ENCODE peak calls at places on chromosomes 7 and 10, in five cellular contexts. E is HCT116, Z is spleen, L is sigmoid colon, Y is vagina. S is an unnamed sample.

GRCh38 chr10:29135318-29135717 is 153.6 kb upstream of the LYZL1 start:
- DNase-seq in E (no peak), L (no peak), Z (no peak), Y (no peak), S (no peak)

GRCh38 chr7:42911482-42912447 is at the start of gene C7orf25:
- DNase-seq in Y (peak), E (peak), Z (peak), L (peak), S (peak)

GRCh38 chr10:27783660-27784059 is 38.0 kb upstream of the MKX start:
- DNase-seq in E (peak), Z (no peak), L (no peak), Y (no peak), S (no peak)

GRCh38 chr7:52209658-52210057 is 825.8 kb upstream of the POM121L12 start:
- DNase-seq in Z (no peak), Y (no peak), L (no peak), E (no peak), S (no peak)

GRCh38 chr7:128455556-128456254 is at the start of gene HILPDA:
- DNase-seq in E (peak), L (peak), Z (peak), Y (peak), S (peak)

GRCh38 chr7:147547252-147547897 is 1043.2 kb upstream of the C7orf33 start:
- DNase-seq in E (no peak), Y (no peak), Z (no peak), L (no peak), S (no peak)

GRCh38 chr7:28483112-28483511 is 70.8 kb downstream of the CREB5 start:
- DNase-seq in E (no peak), L (no peak), Z (no peak), Y (no peak), S (no peak)

GRCh38 chr10:56551037-56551436 is 190.0 kb upstream of the ZWINT start:
- DNase-seq in Z (no peak), Y (no peak), E (no peak), L (no peak), S (no peak)

GRCh38 chr7:82562716-82563404 is 119.3 kb upstream of the CACNA2D1 start:
- DNase-seq in L (no peak), E (no peak), Y (no peak), Z (no peak), S (no peak)

GRCh38 chr7:137983308-137984008 is 18.4 kb downstream of the CREB3L2 start:
- DNase-seq in Y (no peak), E (no peak), Z (no peak), L (no peak), S (no peak)
- TF ChIP-seq POLR2AphosphoS5 in Y (no peak), E (no peak), Z (no peak), L (no peak), S (no peak)

GRCh38 chr10:91163709-91164474 is 56.6 kb upstream of the PCGF5 start:
- DNase-seq in E (peak), Y (peak), L (peak), Z (peak), S (peak)
- TF ChIP-seq POLR2A in E (no peak), Y (no peak), L (peak), Z (no peak), S (no peak)

DNA sequence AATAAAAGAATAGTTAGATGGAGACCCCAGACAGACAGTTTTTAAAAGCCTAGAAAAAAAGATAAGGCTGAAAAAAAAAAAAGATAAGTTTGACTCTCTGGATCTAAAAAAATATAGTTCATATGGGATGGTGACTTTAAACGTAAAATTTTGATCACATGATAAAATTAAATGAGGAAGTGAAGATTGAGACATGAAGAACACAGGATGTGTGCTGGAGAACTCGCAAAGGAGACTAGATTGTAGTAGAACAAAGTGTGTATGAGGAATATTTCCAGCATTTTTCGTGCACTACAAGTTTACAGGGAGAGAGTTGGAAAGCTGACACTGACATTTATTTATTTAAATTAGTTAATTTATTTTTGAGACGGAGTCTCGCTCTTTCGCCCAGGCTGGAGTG is 286.4 kb downstream of the PRPF18 start:
- DNase-seq in E (no peak), Y (no peak), Z (no peak), L (no peak), S (no peak)
- TF ChIP-seq POLR2AphosphoS5 in E (no peak), Y (no peak), Z (no peak), L (no peak), S (no peak)

GRCh38 chr10:132370426-132371340 is 26.3 kb upstream of the PWWP2B start:
- DNase-seq in L (no peak), Y (no peak), E (no peak), Z (peak), S (no peak)
- TF ChIP-seq POLR2A in L (no peak), Y (no peak), E (no peak), Z (no peak), S (no peak)

DNA sequence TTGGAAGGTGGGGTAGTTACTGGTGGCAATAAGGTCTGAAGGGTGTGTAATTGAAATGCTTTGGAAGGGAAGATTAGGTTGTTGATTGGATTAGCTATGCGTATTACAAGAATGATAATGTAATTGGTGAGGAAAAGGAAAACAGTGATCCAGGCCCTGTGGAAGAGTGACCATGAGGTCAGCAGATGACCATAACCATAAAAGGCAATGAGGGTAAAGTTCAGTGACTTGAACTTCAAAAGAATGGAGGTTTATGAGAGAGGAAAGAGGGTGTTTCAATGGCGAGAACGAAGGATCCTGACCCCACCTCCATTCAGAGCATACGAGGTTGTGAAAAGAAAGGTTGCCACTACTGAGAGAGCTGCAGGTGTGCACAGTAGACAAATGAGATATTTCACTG is 439.7 kb downstream of the CCSER2 start:
- DNase-seq in Z (no peak), Y (no peak), L (no peak), E (no peak), S (no peak)
- TF ChIP-seq POLR2AphosphoS5 in Z (no peak), Y (no peak), L (no peak), E (no peak), S (no peak)

GRCh38 chr7:1478480-1478879 is 19.2 kb upstream of the MICALL2 start:
- DNase-seq in Y (no peak), L (no peak), E (no peak), Z (no peak), S (no peak)
- TF ChIP-seq POLR2A in Y (no peak), L (no peak), E (no peak), Z (no peak), S (no peak)

GRCh38 chr7:134722786-134723322 is 56.6 kb upstream of the CALD1 start:
- DNase-seq in E (no peak), Z (no peak), Y (no peak), L (peak), S (no peak)

GRCh38 chr7:134718211-134718875 is 61.1 kb upstream of the CALD1 start:
- DNase-seq in L (no peak), Y (no peak), E (no peak), Z (no peak), S (no peak)

GRCh38 chr7:134724606-134725005 is 54.8 kb upstream of the CALD1 start:
- DNase-seq in L (no peak), Y (no peak), E (peak), Z (no peak), S (no peak)

GRCh38 chr7:134723904-134724303 is 55.5 kb upstream of the CALD1 start:
- DNase-seq in L (no peak), Y (no peak), E (no peak), Z (no peak), S (no peak)

GRCh38 chr7:134720091-134720935 is 59.1 kb upstream of the CALD1 start:
- DNase-seq in Y (no peak), L (no peak), Z (no peak), E (no peak), S (no peak)
- TF ChIP-seq POLR2AphosphoS5 in Y (no peak), L (peak), Z (no peak), E (no peak), S (no peak)

GRCh38 chr7:94284120-94284519 is 110.6 kb upstream of the COL1A2 start:
- DNase-seq in L (no peak), E (no peak), Y (no peak), Z (no peak), S (no peak)

GRCh38 chr7:94294471-94295131 is 100.1 kb upstream of the COL1A2 start:
- DNase-seq in Y (no peak), E (no peak), Z (no peak), L (no peak), S (no peak)

GRCh38 chr7:94286111-94286510 is 108.6 kb upstream of the COL1A2 start:
- DNase-seq in L (no peak), Z (no peak), E (no peak), Y (no peak), S (no peak)

GRCh38 chr7:94288091-94288490 is 106.6 kb upstream of the COL1A2 start:
- DNase-seq in E (no peak), Y (no peak), L (no peak), Z (no peak), S (no peak)

DNA sequence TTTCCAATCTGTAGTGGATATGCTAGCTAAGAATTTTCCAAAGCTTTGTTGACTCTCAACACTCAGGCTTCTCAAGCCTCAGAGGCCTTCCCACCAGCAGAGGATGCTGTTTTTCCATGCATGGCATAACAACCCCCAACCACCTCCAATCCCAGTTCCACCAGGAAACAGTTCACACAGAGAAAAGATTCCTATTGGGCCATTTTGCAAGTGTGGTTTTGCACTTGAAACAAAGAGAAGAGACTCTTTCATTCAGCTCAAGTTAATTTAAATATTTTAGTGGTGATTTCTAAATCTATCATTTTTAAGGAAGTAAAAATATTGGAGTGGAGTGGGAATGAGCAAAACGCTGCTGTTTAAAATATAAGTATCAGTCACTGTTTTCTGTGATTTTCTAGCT is 105.6 kb upstream of the COL1A2 start:
- DNase-seq in Y (no peak), Z (no peak), E (peak), L (peak), S (no peak)
- TF ChIP-seq POLR2A in Y (no peak), Z (no peak), E (no peak), L (no peak), S (no peak)

DNA sequence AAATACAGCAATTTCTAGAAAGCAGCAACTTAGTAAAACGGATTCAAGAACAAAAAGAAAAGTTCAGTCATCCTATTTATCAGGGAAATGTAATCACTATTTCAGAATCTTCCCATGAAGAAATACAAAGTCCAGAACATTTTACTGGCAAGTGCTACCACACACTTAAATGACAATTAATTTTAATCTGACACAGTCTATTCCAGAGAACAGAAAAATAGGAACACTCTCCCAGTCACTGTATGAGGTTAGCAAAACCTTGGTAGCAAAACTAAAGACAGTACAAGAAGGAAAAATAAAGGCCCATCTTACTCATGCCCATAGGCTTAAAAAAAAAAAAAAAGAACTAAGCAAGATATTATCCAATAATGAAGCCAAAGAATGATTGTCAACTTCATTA is 295.8 kb downstream of the CELF2 start:
- DNase-seq in E (no peak), Y (no peak), L (no peak), Z (no peak), S (no peak)
- TF ChIP-seq POLR2AphosphoS5 in E (no peak), Y (no peak), L (no peak), Z (no peak), S (no peak)

GRCh38 chr7:37964196-37964595 is 43.8 kb downstream of the EPDR1 start:
- DNase-seq in E (no peak), Y (no peak), Z (no peak), L (no peak), S (no peak)
- TF ChIP-seq POLR2A in E (no peak), Y (no peak), Z (no peak), L (no peak), S (no peak)

S was measured in GM12891.